ENCODE peak calls at places on chromosome 1, in four cellular contexts. One of them, this sample, is unnamed.
A peak's percentile ranks its signal among the peaks of the same experiment; 100 is the strongest.

GRCh38 chr1:1777950-1778826 is at the start of gene NADK:
- DNase-seq in pancreas: peak; percentile 86
- DNase-seq in esophagus muscularis mucosa: no peak
- DNase-seq in mammary epithelial cell: peak; percentile 53
- DNase-seq in this sample: peak; percentile 71

GRCh38 chr1:51517361-51518032 is 1.6 kb downstream of the EPS15 start:
- DNase-seq in mammary epithelial cell: peak; percentile 11
- DNase-seq in esophagus muscularis mucosa: no peak
- DNase-seq in pancreas: no peak
- DNase-seq in this sample: no peak

GRCh38 chr1:63127376-63127775 is 195.0 kb upstream of the FOXD3 start:
- DNase-seq in pancreas: no peak
- DNase-seq in esophagus muscularis mucosa: no peak
- DNase-seq in mammary epithelial cell: no peak
- DNase-seq in this sample: no peak

GRCh38 chr1:159923203-159924024 is 1.9 kb downstream of the TAGLN2 start:
- DNase-seq in mammary epithelial cell: peak; percentile 84
- DNase-seq in esophagus muscularis mucosa: peak; percentile 96
- DNase-seq in pancreas: peak; percentile 89
- DNase-seq in this sample: peak; percentile 89

GRCh38 chr1:211734791-211735190 is 59.4 kb upstream of the NEK2 start:
- DNase-seq in pancreas: peak; percentile 76
- DNase-seq in mammary epithelial cell: no peak
- DNase-seq in esophagus muscularis mucosa: no peak
- DNase-seq in this sample: no peak

GRCh38 chr1:6911229-6911941 is 126.1 kb downstream of the CAMTA1 start:
- DNase-seq in pancreas: no peak
- DNase-seq in mammary epithelial cell: no peak
- DNase-seq in esophagus muscularis mucosa: no peak
- DNase-seq in this sample: no peak

GRCh38 chr1:203197625-203198024 is 11.1 kb upstream of the CHI3L1 start:
- DNase-seq in pancreas: no peak
- DNase-seq in esophagus muscularis mucosa: no peak
- DNase-seq in mammary epithelial cell: peak; percentile 16
- DNase-seq in this sample: no peak

GRCh38 chr1:91450260-91450659 is 45.6 kb upstream of the HFM1 start:
- DNase-seq in mammary epithelial cell: no peak
- DNase-seq in pancreas: no peak
- DNase-seq in esophagus muscularis mucosa: no peak
- DNase-seq in this sample: no peak

GRCh38 chr1:112457965-112458364 is 50.8 kb upstream of the WNT2B start:
- DNase-seq in pancreas: no peak
- DNase-seq in esophagus muscularis mucosa: no peak
- DNase-seq in mammary epithelial cell: no peak
- DNase-seq in this sample: no peak

GRCh38 chr1:119225831-119226230 is 85.4 kb upstream of the WARS2 start:
- DNase-seq in esophagus muscularis mucosa: no peak
- DNase-seq in pancreas: no peak
- DNase-seq in mammary epithelial cell: no peak
- DNase-seq in this sample: no peak

DNA sequence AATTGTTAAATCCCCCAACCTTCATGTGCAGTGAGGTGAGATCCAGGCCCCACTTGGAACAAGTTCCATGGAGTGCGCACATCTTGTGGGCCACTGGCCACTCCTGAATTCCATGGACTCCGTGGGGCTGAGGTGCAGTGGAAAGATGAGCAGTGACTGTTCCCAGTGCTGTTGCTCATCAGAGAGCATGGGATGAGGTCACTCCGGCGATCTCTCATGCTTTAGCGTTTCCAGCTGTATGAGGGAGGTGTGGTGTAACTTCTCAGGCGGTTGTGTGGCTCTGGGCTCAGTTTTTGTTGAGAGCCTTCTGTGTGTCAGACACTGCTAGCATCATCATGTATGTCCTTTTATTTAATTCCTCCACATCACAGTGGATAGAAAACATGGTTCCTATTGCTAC is 96.2 kb downstream of the GALNT2 start:
- DNase-seq in esophagus muscularis mucosa: no peak
- DNase-seq in pancreas: no peak
- DNase-seq in mammary epithelial cell: peak; percentile 12
- DNase-seq in this sample: no peak
- TF ChIP-seq CTCF in esophagus muscularis mucosa: no peak
- TF ChIP-seq CTCF in pancreas: no peak
- TF ChIP-seq CTCF in mammary epithelial cell: no peak
- TF ChIP-seq CTCF in this sample: no peak

DNA sequence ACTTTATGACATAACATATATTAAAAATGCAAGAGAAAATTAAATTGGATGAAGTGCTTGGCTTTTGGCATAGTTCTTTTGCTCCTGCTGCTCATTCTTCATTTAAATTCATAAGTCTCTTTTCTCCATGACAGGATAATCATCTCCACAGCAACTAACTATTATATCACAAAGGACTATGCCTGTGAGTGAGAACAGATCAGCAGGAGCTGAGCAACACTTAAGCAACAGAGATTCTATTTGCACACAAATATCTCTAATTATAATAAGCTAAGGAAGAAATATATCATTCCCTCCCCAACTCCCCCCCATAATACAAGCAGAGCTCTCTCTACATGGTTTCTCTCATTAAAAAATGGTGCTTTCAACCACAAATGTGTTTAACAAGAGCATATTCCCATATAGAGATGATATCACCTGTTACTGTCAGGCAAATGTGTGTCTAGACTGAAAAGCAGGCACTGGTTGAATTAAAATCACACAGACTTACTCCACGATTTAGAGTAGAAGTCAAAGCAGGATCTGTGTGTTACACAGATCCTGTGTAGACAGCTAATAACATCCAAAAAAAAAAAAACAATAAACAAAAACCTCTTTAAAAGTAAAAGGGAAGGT is 34.5 kb upstream of the NIBAN1 start:
- DNase-seq in mammary epithelial cell: no peak
- DNase-seq in esophagus muscularis mucosa: no peak
- DNase-seq in pancreas: no peak
- DNase-seq in this sample: no peak
- H3K27ac ChIP-seq in mammary epithelial cell: no peak overlapping the region
- H3K27ac ChIP-seq in esophagus muscularis mucosa: no peak overlapping the region
- H3K27ac ChIP-seq in pancreas: no peak overlapping the region
- H3K27ac ChIP-seq in this sample: no peak overlapping the region

GRCh38 chr1:109193653-109194590 is 19.8 kb upstream of the SARS1 start:
- DNase-seq in pancreas: no peak
- DNase-seq in esophagus muscularis mucosa: no peak
- DNase-seq in mammary epithelial cell: no peak
- DNase-seq in this sample: peak; percentile 56

GRCh38 chr1:109192433-109192832 is 21.3 kb upstream of the SARS1 start:
- DNase-seq in esophagus muscularis mucosa: no peak
- DNase-seq in pancreas: no peak
- DNase-seq in mammary epithelial cell: no peak
- DNase-seq in this sample: no peak

GRCh38 chr1:109188776-109189175 is 24.9 kb upstream of the SARS1 start:
- DNase-seq in esophagus muscularis mucosa: no peak
- DNase-seq in mammary epithelial cell: no peak
- DNase-seq in pancreas: no peak
- DNase-seq in this sample: no peak

GRCh38 chr1:109190189-109190588 is 23.5 kb upstream of the SARS1 start:
- DNase-seq in mammary epithelial cell: no peak
- DNase-seq in esophagus muscularis mucosa: no peak
- DNase-seq in pancreas: no peak
- DNase-seq in this sample: no peak

GRCh38 chr1:109191377-109191776 is 22.3 kb upstream of the SARS1 start:
- DNase-seq in pancreas: no peak
- DNase-seq in esophagus muscularis mucosa: no peak
- DNase-seq in mammary epithelial cell: no peak
- DNase-seq in this sample: no peak
- TF ChIP-seq CTCF in pancreas: no peak
- TF ChIP-seq CTCF in esophagus muscularis mucosa: no peak
- TF ChIP-seq CTCF in mammary epithelial cell: no peak
- TF ChIP-seq CTCF in this sample: no peak

GRCh38 chr1:220732621-220733020 is 15.5 kb upstream of the MTARC2 start:
- DNase-seq in esophagus muscularis mucosa: peak; percentile 81
- DNase-seq in pancreas: no peak
- DNase-seq in mammary epithelial cell: no peak
- DNase-seq in this sample: no peak

GRCh38 chr1:220732137-220732536 is 16.0 kb upstream of the MTARC2 start:
- DNase-seq in esophagus muscularis mucosa: no peak
- DNase-seq in pancreas: no peak
- DNase-seq in mammary epithelial cell: no peak
- DNase-seq in this sample: no peak

GRCh38 chr1:220733090-220733569 is 15.0 kb upstream of the MTARC2 start:
- DNase-seq in esophagus muscularis mucosa: peak; percentile 92
- DNase-seq in mammary epithelial cell: peak; percentile 83
- DNase-seq in pancreas: no peak
- DNase-seq in this sample: peak; percentile 93

DNA sequence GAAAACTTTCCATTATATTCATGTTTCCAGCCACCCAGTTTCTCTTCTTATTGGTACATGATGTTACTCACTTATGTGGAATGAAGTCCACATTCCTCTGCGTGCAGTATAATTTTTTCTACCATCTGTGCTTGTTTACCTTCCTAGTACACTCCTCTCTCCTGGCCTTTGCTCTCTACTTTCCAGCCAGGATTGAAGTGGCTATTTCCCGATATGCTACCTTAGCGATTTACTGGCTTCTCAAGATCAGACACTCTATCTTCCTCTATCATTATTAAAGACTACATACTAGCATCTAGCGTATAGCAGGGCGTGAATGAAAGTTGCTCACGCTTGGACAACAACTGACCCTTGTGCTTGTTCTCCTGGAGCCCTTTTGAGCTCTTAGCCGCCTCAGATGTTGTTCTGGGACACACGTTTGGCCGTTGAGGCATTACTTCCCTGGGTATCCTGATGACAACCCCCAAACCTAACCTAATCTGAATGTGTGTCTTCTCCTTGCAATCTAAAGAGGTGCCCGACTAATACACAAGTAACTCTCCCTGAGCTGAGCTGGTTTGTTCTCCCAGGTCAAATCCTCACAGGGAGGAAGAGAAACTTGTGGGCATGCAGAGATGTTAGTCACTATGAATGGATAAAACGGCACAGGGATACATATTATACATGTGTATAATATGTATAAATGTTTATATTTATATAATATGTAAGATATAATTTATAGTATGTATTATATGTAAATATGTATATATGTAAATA is 13.4 kb upstream of the MTARC2 start:
- DNase-seq in esophagus muscularis mucosa: no peak
- DNase-seq in pancreas: no peak
- DNase-seq in mammary epithelial cell: peak; percentile 51
- DNase-seq in this sample: peak; percentile 63
- H3K27ac ChIP-seq in esophagus muscularis mucosa: no peak overlapping the region
- H3K27ac ChIP-seq in pancreas: no peak overlapping the region
- H3K27ac ChIP-seq in mammary epithelial cell: no peak overlapping the region
- H3K27ac ChIP-seq in this sample: no peak overlapping the region

GRCh38 chr1:161054805-161055204 is 9.0 kb upstream of the USF1 start:
- DNase-seq in pancreas: no peak
- DNase-seq in mammary epithelial cell: no peak
- DNase-seq in esophagus muscularis mucosa: no peak
- DNase-seq in this sample: no peak
- TF ChIP-seq CTCF in pancreas: no peak
- TF ChIP-seq CTCF in mammary epithelial cell: no peak
- TF ChIP-seq CTCF in esophagus muscularis mucosa: no peak
- TF ChIP-seq CTCF in this sample: no peak

GRCh38 chr1:23184203-23184602 is 15.5 kb upstream of the LUZP1 start:
- DNase-seq in mammary epithelial cell: no peak
- DNase-seq in pancreas: no peak
- DNase-seq in esophagus muscularis mucosa: no peak
- DNase-seq in this sample: no peak
- H3K27ac ChIP-seq in mammary epithelial cell: no peak overlapping the region
- H3K27ac ChIP-seq in pancreas: no peak overlapping the region
- H3K27ac ChIP-seq in esophagus muscularis mucosa: no peak overlapping the region
- H3K27ac ChIP-seq in this sample: no peak overlapping the region

This sample was measured in RWPE1.